ENCODE peak calls at places on chromosomes 13 and 19, in nine cellular contexts. One of them, this sample, is unnamed.
A peak's percentile ranks its signal among the peaks of the same experiment; 100 is the strongest.

GRCh38 chr13:59483441-59484116 is 680.1 kb downstream of the DIAPH3 start:
- DNase-seq in fibroblast of lung: peak; percentile 41
- DNase-seq in A673: no peak
- DNase-seq in ovary: no peak
- DNase-seq in neural progenitor cell: no peak
- DNase-seq in IMR-90: peak; percentile 17
- DNase-seq in CD8-positive, alpha-beta T cell: no peak
- DNase-seq in neuronal stem cell: no peak
- DNase-seq in suprapubic skin: no peak
- DNase-seq in this sample: no peak

GRCh38 chr13:97028441-97029299 is 34.4 kb upstream of the OXGR1 start:
- DNase-seq in neuronal stem cell: peak; percentile 59
- DNase-seq in neural progenitor cell: peak; percentile 45
- DNase-seq in ovary: peak; percentile 44
- DNase-seq in IMR-90: peak; percentile 40
- DNase-seq in suprapubic skin: peak; percentile 63
- DNase-seq in CD8-positive, alpha-beta T cell: peak; percentile 41
- DNase-seq in A673: peak; percentile 73
- DNase-seq in fibroblast of lung: peak; percentile 58
- DNase-seq in this sample: peak; percentile 24

GRCh38 chr19:34386645-34387445 is 17.4 kb upstream of the PDCD2L start:
- DNase-seq in neural progenitor cell: no peak
- DNase-seq in suprapubic skin: no peak
- DNase-seq in ovary: no peak
- DNase-seq in neuronal stem cell: no peak
- DNase-seq in IMR-90: no peak
- DNase-seq in A673: no peak
- DNase-seq in CD8-positive, alpha-beta T cell: no peak
- DNase-seq in fibroblast of lung: no peak
- DNase-seq in this sample: no peak

GRCh38 chr13:103140001-103140671 is 73.9 kb upstream of the SLC10A2 start:
- DNase-seq in CD8-positive, alpha-beta T cell: no peak
- DNase-seq in neuronal stem cell: no peak
- DNase-seq in A673: peak; percentile 39
- DNase-seq in IMR-90: no peak
- DNase-seq in suprapubic skin: no peak
- DNase-seq in ovary: no peak
- DNase-seq in neural progenitor cell: peak; percentile 46
- DNase-seq in fibroblast of lung: peak; percentile 2
- DNase-seq in this sample: no peak

GRCh38 chr19:45442927-45443461 is 19.3 kb upstream of the ERCC1 start:
- DNase-seq in A673: peak; percentile 90
- DNase-seq in suprapubic skin: peak; percentile 89
- DNase-seq in ovary: no peak
- DNase-seq in neuronal stem cell: no peak
- DNase-seq in fibroblast of lung: peak; percentile 41
- DNase-seq in neural progenitor cell: peak; percentile 55
- DNase-seq in IMR-90: peak; percentile 59
- DNase-seq in CD8-positive, alpha-beta T cell: peak; percentile 59
- DNase-seq in this sample: peak; percentile 33

GRCh38 chr19:6273701-6274601 is 5.8 kb downstream of the MLLT1 start:
- DNase-seq in ovary: peak; percentile 80
- DNase-seq in A673: no peak
- DNase-seq in fibroblast of lung: peak; percentile 91
- DNase-seq in IMR-90: peak; percentile 88
- DNase-seq in neuronal stem cell: no peak
- DNase-seq in CD8-positive, alpha-beta T cell: no peak
- DNase-seq in neural progenitor cell: no peak
- DNase-seq in suprapubic skin: peak; percentile 94
- DNase-seq in this sample: no peak

GRCh38 chr13:89267734-89268133 is 1596.6 kb downstream of the SLITRK5 start:
- DNase-seq in CD8-positive, alpha-beta T cell: no peak
- DNase-seq in IMR-90: no peak
- DNase-seq in ovary: no peak
- DNase-seq in fibroblast of lung: peak; percentile 5
- DNase-seq in suprapubic skin: no peak
- DNase-seq in neuronal stem cell: no peak
- DNase-seq in A673: no peak
- DNase-seq in neural progenitor cell: no peak
- DNase-seq in this sample: no peak

GRCh38 chr13:102769679-102770078 is 3.9 kb downstream of the TEX30 start:
- DNase-seq in IMR-90: peak; percentile 14
- DNase-seq in CD8-positive, alpha-beta T cell: no peak
- DNase-seq in neuronal stem cell: no peak
- DNase-seq in suprapubic skin: no peak
- DNase-seq in fibroblast of lung: peak; percentile 57
- DNase-seq in ovary: no peak
- DNase-seq in neural progenitor cell: no peak
- DNase-seq in A673: no peak
- DNase-seq in this sample: peak; percentile 4

GRCh38 chr19:54364775-54365257 is at the start of gene LAIR1:
- DNase-seq in neural progenitor cell: no peak
- DNase-seq in fibroblast of lung: no peak
- DNase-seq in suprapubic skin: no peak
- DNase-seq in ovary: no peak
- DNase-seq in CD8-positive, alpha-beta T cell: peak; percentile 58
- DNase-seq in neuronal stem cell: no peak
- DNase-seq in A673: no peak
- DNase-seq in IMR-90: no peak
- DNase-seq in this sample: no peak

GRCh38 chr19:42199440-42200115 is 17.9 kb downstream of the DEDD2 start:
- DNase-seq in fibroblast of lung: no peak
- DNase-seq in neuronal stem cell: no peak
- DNase-seq in neural progenitor cell: no peak
- DNase-seq in CD8-positive, alpha-beta T cell: peak; percentile 56
- DNase-seq in A673: no peak
- DNase-seq in ovary: no peak
- DNase-seq in IMR-90: no peak
- DNase-seq in suprapubic skin: peak; percentile 81
- DNase-seq in this sample: peak; percentile 62

GRCh38 chr13:51026016-51026415 is 85.1 kb downstream of the C13orf42 start:
- DNase-seq in CD8-positive, alpha-beta T cell: no peak
- DNase-seq in neural progenitor cell: no peak
- DNase-seq in ovary: no peak
- DNase-seq in fibroblast of lung: no peak
- DNase-seq in suprapubic skin: no peak
- DNase-seq in IMR-90: no peak
- DNase-seq in neuronal stem cell: no peak
- DNase-seq in A673: no peak
- DNase-seq in this sample: no peak

GRCh38 chr19:7068599-7068998 is 904 bp upstream of the ZNF557 start:
- DNase-seq in suprapubic skin: no peak
- DNase-seq in neural progenitor cell: no peak
- DNase-seq in IMR-90: no peak
- DNase-seq in neuronal stem cell: no peak
- DNase-seq in ovary: no peak
- DNase-seq in CD8-positive, alpha-beta T cell: no peak
- DNase-seq in A673: no peak
- DNase-seq in fibroblast of lung: no peak
- DNase-seq in this sample: no peak

DNA sequence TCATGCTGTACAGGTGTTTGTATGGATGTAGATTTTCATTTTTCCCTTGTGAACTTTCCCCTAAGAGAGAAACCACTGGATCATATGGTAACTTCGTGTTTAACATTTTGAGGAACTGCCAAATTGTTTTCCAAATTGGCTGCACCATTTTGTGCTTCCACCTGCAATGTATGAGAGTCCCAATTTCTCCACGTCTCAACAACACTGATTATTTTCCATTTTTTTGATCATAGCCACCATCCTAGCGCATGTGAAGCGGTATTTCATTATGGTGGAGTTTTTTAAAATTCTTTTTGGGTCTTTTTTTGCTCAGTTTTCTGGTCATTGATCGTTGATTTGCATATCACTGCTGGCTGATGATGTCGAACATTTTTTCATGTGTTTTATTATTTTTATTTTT is 5.0 kb downstream of the NDUFA13 start:
- DNase-seq in IMR-90: no peak
- DNase-seq in A673: no peak
- DNase-seq in suprapubic skin: no peak
- DNase-seq in neural progenitor cell: no peak
- DNase-seq in fibroblast of lung: no peak
- DNase-seq in ovary: no peak
- DNase-seq in neuronal stem cell: no peak
- DNase-seq in CD8-positive, alpha-beta T cell: no peak
- DNase-seq in this sample: no peak
- H3K27ac ChIP-seq in IMR-90: no peak overlapping the region
- H3K27ac ChIP-seq in A673: no peak overlapping the region
- H3K27ac ChIP-seq in suprapubic skin: no peak overlapping the region
- H3K27ac ChIP-seq in neural progenitor cell: no peak overlapping the region
- H3K27ac ChIP-seq in fibroblast of lung: no peak overlapping the region
- H3K27ac ChIP-seq in ovary: no peak overlapping the region
- H3K27ac ChIP-seq in neuronal stem cell: no peak overlapping the region
- H3K27ac ChIP-seq in CD8-positive, alpha-beta T cell: no peak overlapping the region
- H3K27ac ChIP-seq in this sample: no peak overlapping the region

GRCh38 chr13:20002766-20003165 is 44.2 kb downstream of the ZMYM2 start:
- DNase-seq in fibroblast of lung: no peak
- DNase-seq in suprapubic skin: no peak
- DNase-seq in ovary: no peak
- DNase-seq in neural progenitor cell: no peak
- DNase-seq in IMR-90: no peak
- DNase-seq in CD8-positive, alpha-beta T cell: no peak
- DNase-seq in neuronal stem cell: no peak
- DNase-seq in A673: no peak
- DNase-seq in this sample: no peak

GRCh38 chr13:19998960-19999359 is 40.4 kb downstream of the ZMYM2 start:
- DNase-seq in A673: no peak
- DNase-seq in IMR-90: no peak
- DNase-seq in neuronal stem cell: no peak
- DNase-seq in fibroblast of lung: no peak
- DNase-seq in neural progenitor cell: no peak
- DNase-seq in ovary: no peak
- DNase-seq in suprapubic skin: no peak
- DNase-seq in CD8-positive, alpha-beta T cell: no peak
- DNase-seq in this sample: no peak

GRCh38 chr13:20001351-20001750 is 42.8 kb downstream of the ZMYM2 start:
- DNase-seq in ovary: no peak
- DNase-seq in neural progenitor cell: no peak
- DNase-seq in A673: no peak
- DNase-seq in IMR-90: peak; percentile 21
- DNase-seq in neuronal stem cell: no peak
- DNase-seq in suprapubic skin: no peak
- DNase-seq in fibroblast of lung: peak; percentile 29
- DNase-seq in CD8-positive, alpha-beta T cell: no peak
- DNase-seq in this sample: no peak

GRCh38 chr13:20000062-20000552 is 41.6 kb downstream of the ZMYM2 start:
- DNase-seq in suprapubic skin: no peak
- DNase-seq in neuronal stem cell: no peak
- DNase-seq in A673: no peak
- DNase-seq in IMR-90: no peak
- DNase-seq in fibroblast of lung: no peak
- DNase-seq in neural progenitor cell: no peak
- DNase-seq in CD8-positive, alpha-beta T cell: no peak
- DNase-seq in ovary: no peak
- DNase-seq in this sample: no peak
- H3K4me1 ChIP-seq in suprapubic skin: no peaks in the 10 kb centered on the region
- H3K4me1 ChIP-seq in neuronal stem cell: no peaks in the 10 kb centered on the region
- H3K4me1 ChIP-seq in A673: no peaks in the 10 kb centered on the region
- H3K4me1 ChIP-seq in IMR-90: peaks cover 7% of the 10 kb centered on the region
- H3K4me1 ChIP-seq in fibroblast of lung: no peaks in the 10 kb centered on the region
- H3K4me1 ChIP-seq in neural progenitor cell: peaks cover 5% of the 10 kb centered on the region
- H3K4me1 ChIP-seq in CD8-positive, alpha-beta T cell: peaks cover 4% of the 10 kb centered on the region
- H3K4me1 ChIP-seq in ovary: peaks cover 6% of the 10 kb centered on the region
- H3K4me1 ChIP-seq in this sample: peaks cover 7% of the 10 kb centered on the region

GRCh38 chr19:16328824-16329482 is 4.3 kb downstream of the KLF2 start:
- DNase-seq in neuronal stem cell: no peak
- DNase-seq in fibroblast of lung: no peak
- DNase-seq in neural progenitor cell: no peak
- DNase-seq in ovary: peak; percentile 45
- DNase-seq in A673: no peak
- DNase-seq in CD8-positive, alpha-beta T cell: peak; percentile 74
- DNase-seq in suprapubic skin: peak; percentile 72
- DNase-seq in IMR-90: peak; percentile 49
- DNase-seq in this sample: peak; percentile 76
- H3K4me3 ChIP-seq in neuronal stem cell: no peak overlapping the region
- H3K4me3 ChIP-seq in fibroblast of lung: no peak overlapping the region
- H3K4me3 ChIP-seq in neural progenitor cell: no peak overlapping the region
- H3K4me3 ChIP-seq in ovary: peak overlapping the region; percentile 17
- H3K4me3 ChIP-seq in A673: no peak overlapping the region
- H3K4me3 ChIP-seq in CD8-positive, alpha-beta T cell: peak overlapping the region; percentile 87
- H3K4me3 ChIP-seq in suprapubic skin: peak overlapping the region; percentile 74
- H3K4me3 ChIP-seq in IMR-90: no peak overlapping the region
- H3K4me3 ChIP-seq in this sample: peak overlapping the region; percentile 98

DNA sequence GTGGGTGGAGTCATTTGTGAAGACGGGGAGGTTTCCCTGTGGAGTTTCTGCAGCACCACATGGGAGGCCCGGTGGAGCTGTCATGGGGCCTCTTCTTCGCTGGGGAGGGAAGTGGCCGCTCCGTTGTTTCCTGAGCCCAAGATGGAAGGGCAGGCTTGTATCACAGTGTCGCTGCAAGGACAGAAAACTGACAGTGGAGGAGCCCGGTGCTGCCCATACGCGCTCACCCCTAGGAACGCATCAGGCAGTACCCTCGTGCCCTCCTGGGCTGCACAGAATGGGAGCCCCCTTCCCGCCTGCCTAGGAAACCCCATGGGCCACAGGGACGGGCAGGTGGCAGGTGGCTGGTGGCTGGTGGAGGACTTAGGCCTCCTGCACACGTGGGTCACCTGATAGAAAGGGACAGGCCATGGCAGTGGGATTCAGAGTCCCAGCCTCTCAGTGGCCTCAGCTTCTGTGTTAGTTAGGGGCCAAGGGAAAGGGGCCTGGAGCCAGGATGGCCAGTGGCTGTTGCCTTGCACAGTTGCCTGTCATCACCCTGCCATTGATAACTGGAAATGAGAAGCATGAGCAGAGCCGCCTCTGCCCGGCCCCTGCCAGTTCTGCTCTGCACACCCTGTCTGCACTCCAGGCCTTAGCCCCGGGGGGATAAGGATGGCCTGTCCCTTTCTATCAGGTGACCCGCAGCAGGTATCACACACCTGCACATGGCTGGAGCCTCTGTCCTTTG is 7.6 kb downstream of the COL4A2 start:
- DNase-seq in A673: no peak
- DNase-seq in neural progenitor cell: no peak
- DNase-seq in ovary: no peak
- DNase-seq in fibroblast of lung: no peak
- DNase-seq in IMR-90: no peak
- DNase-seq in neuronal stem cell: no peak
- DNase-seq in suprapubic skin: no peak
- DNase-seq in CD8-positive, alpha-beta T cell: no peak
- DNase-seq in this sample: no peak
- H3K27ac ChIP-seq in A673: no peak overlapping the region
- H3K27ac ChIP-seq in neural progenitor cell: no peak overlapping the region
- H3K27ac ChIP-seq in ovary: no peak overlapping the region
- H3K27ac ChIP-seq in fibroblast of lung: peak overlapping the region; percentile 18
- H3K27ac ChIP-seq in IMR-90: no peak overlapping the region
- H3K27ac ChIP-seq in neuronal stem cell: no peak overlapping the region
- H3K27ac ChIP-seq in suprapubic skin: no peak overlapping the region
- H3K27ac ChIP-seq in CD8-positive, alpha-beta T cell: no peak overlapping the region
- H3K27ac ChIP-seq in this sample: no peak overlapping the region

DNA sequence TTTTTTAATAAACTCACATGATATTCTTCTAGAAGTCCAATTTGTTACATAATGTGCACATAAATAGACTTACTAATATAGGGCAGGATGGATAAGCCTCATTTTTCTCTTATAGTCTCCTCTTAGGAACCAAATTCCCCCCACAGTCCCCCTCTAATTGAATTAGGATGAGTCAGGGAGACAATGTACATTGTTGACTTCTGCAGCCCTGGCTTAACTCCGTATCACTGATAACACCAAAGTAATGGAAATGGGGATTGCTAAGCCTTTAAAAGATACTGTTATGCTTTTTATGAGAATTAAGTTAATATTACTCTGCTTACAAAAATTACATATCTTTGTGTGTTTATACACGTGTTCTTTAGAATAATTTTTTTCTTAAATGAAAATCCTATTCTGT is 5.1 kb upstream of the PCDH9 start:
- DNase-seq in A673: no peak
- DNase-seq in IMR-90: no peak
- DNase-seq in ovary: no peak
- DNase-seq in fibroblast of lung: no peak
- DNase-seq in neuronal stem cell: no peak
- DNase-seq in CD8-positive, alpha-beta T cell: no peak
- DNase-seq in neural progenitor cell: no peak
- DNase-seq in suprapubic skin: no peak
- DNase-seq in this sample: no peak
- H3K4me1 ChIP-seq in A673: no peaks in the 10 kb centered on the region
- H3K4me1 ChIP-seq in IMR-90: no peaks in the 10 kb centered on the region
- H3K4me1 ChIP-seq in ovary: no peaks in the 10 kb centered on the region
- H3K4me1 ChIP-seq in fibroblast of lung: no peaks in the 10 kb centered on the region
- H3K4me1 ChIP-seq in neuronal stem cell: no peaks in the 10 kb centered on the region
- H3K4me1 ChIP-seq in CD8-positive, alpha-beta T cell: no peaks in the 10 kb centered on the region
- H3K4me1 ChIP-seq in neural progenitor cell: peaks cover 11% of the 10 kb centered on the region
- H3K4me1 ChIP-seq in suprapubic skin: no peaks in the 10 kb centered on the region
- H3K4me1 ChIP-seq in this sample: peaks cover 17% of the 10 kb centered on the region

This sample was measured in CD4-positive, CD25-positive, alpha-beta regulatory T cell.